ENCODE peak calls at places on chromosome 5, in six cellular contexts. C is transverse colon, B is OCI-LY7, L is prostate gland, J is fibroblast of mammary gland, A is IMR-90. R is an unnamed sample.

GRCh38 chr5:65938256-65938655 is 11.9 kb downstream of the ERBIN start:
- DNase-seq in J (no peak), B (peak), A (no peak), L (no peak), C (no peak), R (no peak)

GRCh38 chr5:141175933-141176332 is 1.7 kb upstream of the PCDHB8 start:
- DNase-seq in B (no peak), A (no peak), L (no peak), J (no peak), C (no peak), R (no peak)

GRCh38 chr5:138873096-138873885 is 1.8 kb downstream of the LRRTM2 start:
- DNase-seq in B (no peak), J (no peak), C (no peak), L (no peak), A (no peak), R (no peak)

GRCh38 chr5:173581408-173582197 is 34.8 kb downstream of the BOD1 start:
- DNase-seq in A (peak), L (no peak), J (peak), C (peak), B (peak), R (no peak)

GRCh38 chr5:66306105-66306843 is 162.2 kb downstream of the SREK1 start:
- DNase-seq in L (peak), B (peak), C (peak), A (peak), J (peak), R (peak)

GRCh38 chr5:1785062-1785461 is 14.6 kb downstream of the MRPL36 start:
- DNase-seq in A (no peak), J (no peak), C (no peak), B (peak), L (no peak), R (no peak)

GRCh38 chr5:95857185-95857945 is 34.8 kb upstream of the GLRX start:
- DNase-seq in L (no peak), B (no peak), C (peak), A (peak), J (peak), R (peak)

GRCh38 chr5:158769079-158769478 is 330.6 kb downstream of the EBF1 start:
- DNase-seq in C (no peak), J (no peak), L (no peak), A (no peak), B (no peak), R (no peak)

GRCh38 chr5:38994329-38994927 is 79.8 kb downstream of the RICTOR start:
- DNase-seq in L (peak), B (no peak), A (peak), C (peak), J (peak), R (peak)

GRCh38 chr5:154756203-154756870 is 1.2 kb downstream of the LARP1 start:
- DNase-seq in C (peak), A (no peak), B (peak), J (no peak), L (peak), R (no peak)

GRCh38 chr5:142866563-142867275 is 96.5 kb downstream of the ARHGAP26 start:
- DNase-seq in A (peak), L (peak), J (peak), B (peak), C (no peak), R (peak)

GRCh38 chr5:10652606-10653005 is 88.7 kb downstream of the ANKRD33B start:
- DNase-seq in B (no peak), L (no peak), J (no peak), C (no peak), A (no peak), R (no peak)

GRCh38 chr5:157143127-157143959 is 678 bp upstream of the MED7 start:
- DNase-seq in C (peak), A (peak), J (peak), B (no peak), L (peak), R (peak)

GRCh38 chr5:142095035-142095434 is 13.5 kb upstream of the NDFIP1 start:
- DNase-seq in B (no peak), J (no peak), L (no peak), C (no peak), A (no peak), R (no peak)

GRCh38 chr5:35777358-35778087 is 79.2 kb upstream of the IL7R start:
- DNase-seq in J (peak), L (peak), B (peak), C (peak), A (peak), R (peak)

GRCh38 chr5:176413255-176413565 is 3.1 kb downstream of the CLTB start:
- DNase-seq in J (peak), L (no peak), C (no peak), A (no peak), B (no peak), R (no peak)

GRCh38 chr5:16547200-16547842 is 69.5 kb downstream of the RETREG1 start:
- DNase-seq in A (no peak), B (no peak), L (peak), J (no peak), C (no peak), R (no peak)

GRCh38 chr5:24783596-24783995 is 138.8 kb upstream of the CDH10 start:
- DNase-seq in J (no peak), A (no peak), L (no peak), B (no peak), C (no peak), R (no peak)

GRCh38 chr5:61232490-61232889 is 70.2 kb upstream of the SMIM15 start:
- DNase-seq in A (no peak), C (no peak), B (no peak), L (no peak), J (peak), R (peak)

DNA sequence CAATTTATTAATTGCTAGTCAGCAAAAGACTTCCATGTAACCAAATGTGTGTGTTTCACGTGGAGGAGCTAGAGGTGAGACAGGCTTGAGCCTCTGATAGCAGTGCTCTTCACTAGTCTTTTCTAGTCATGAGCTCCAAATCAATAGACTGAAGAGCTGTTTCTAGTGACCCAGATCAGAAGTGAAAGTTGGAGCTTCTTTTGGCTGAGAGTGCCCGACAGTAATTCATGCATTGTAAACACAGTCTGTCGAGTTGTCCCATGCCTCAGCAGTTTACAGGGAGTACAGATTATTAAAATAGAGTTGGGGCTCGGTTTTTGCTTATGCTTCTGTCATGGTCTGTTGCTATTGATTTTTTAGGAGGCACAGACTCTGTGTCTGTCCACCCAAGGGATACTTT is 793.1 kb downstream of the DTWD2 start:
- DNase-seq in A (no peak), C (no peak), L (no peak), B (no peak), J (no peak), R (no peak)
- H3K4me3 ChIP-seq in A (no peak), C (no peak), L (no peak), B (no peak), J (no peak), R (no peak)

GRCh38 chr5:57304931-57305330 is 131.1 kb downstream of the GPBP1 start:
- DNase-seq in B (no peak), L (no peak), C (no peak), A (no peak), J (no peak), R (no peak)

GRCh38 chr5:57299945-57300344 is 126.1 kb downstream of the GPBP1 start:
- DNase-seq in A (no peak), C (no peak), L (no peak), B (no peak), J (no peak), R (no peak)

GRCh38 chr5:57303985-57304384 is 130.1 kb downstream of the GPBP1 start:
- DNase-seq in J (no peak), A (no peak), B (no peak), C (no peak), L (no peak), R (no peak)

GRCh38 chr5:57302643-57303042 is 128.8 kb downstream of the GPBP1 start:
- DNase-seq in L (no peak), J (peak), B (no peak), A (peak), C (no peak), R (peak)

GRCh38 chr5:57302164-57302563 is 128.3 kb downstream of the GPBP1 start:
- DNase-seq in J (peak), L (no peak), C (peak), B (no peak), A (peak), R (no peak)
- TF ChIP-seq CTCF in J (peak), L (no peak), C (no peak), B (no peak), A (no peak), R (no peak)

DNA sequence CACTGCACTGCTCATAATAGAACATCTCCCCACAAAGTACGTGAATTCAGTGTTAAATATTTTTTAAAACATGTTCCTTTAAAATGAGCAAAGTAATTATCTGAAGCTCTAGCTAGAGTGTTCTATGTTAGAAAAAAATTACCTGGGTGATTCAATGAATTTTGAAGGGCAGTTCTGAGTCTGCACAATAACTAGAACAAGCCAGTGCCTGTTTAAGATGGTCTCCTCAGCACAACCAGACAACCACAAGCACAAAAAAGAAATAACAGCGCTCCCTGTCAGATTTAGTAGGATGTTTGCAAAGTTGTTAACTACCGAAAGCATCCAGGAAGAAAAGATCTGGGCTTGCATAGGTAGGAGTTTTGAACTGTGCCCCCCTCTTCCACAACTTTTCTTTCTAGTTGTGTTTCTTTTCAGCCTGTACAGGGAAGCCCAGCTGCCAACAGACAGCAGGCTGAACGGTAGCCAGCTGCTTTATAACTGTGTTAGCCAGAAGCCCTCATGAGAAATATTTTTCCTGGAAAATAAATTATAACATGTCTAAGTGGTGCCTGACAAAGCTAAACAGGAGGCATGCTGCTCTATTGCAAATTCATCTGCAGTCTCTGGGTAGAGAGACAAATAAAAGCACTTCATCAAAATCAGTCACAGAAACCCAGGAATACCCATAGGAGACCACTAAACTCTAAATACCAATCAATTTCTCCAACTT is 1027.0 kb downstream of the MAT2B start:
- DNase-seq in B (no peak), L (no peak), J (no peak), C (no peak), A (no peak), R (no peak)
- H3K4me3 ChIP-seq in B (no peak), L (no peak), J (no peak), C (no peak), A (no peak), R (no peak)

GRCh38 chr5:80481019-80481893 is 6.6 kb upstream of the FAM151B start:
- DNase-seq in B (peak), J (peak), L (peak), A (peak), C (peak), R (peak)
- TF ChIP-seq CTCF in B (peak), J (peak), L (peak), A (peak), C (peak), R (peak)

R was measured in astrocyte of the cerebellum.